ENCODE peak calls at places on chromosomes 3 and 15, in four cellular contexts. G is NT2/D1, Z is fibroblast of the conjunctiva, N is suprapubic skin. C is an unnamed sample.

GRCh38 chr3:58203541-58203940 is 7.2 kb downstream of the DNASE1L3 start:
- DNase-seq in G (no peak), Z (no peak), N (no peak), C (no peak)

GRCh38 chr15:20340331-20340811 is 201.2 kb downstream of the GOLGA6L6 start:
- DNase-seq in G (no peak), Z (no peak), N (peak), C (no peak)

GRCh38 chr3:197750863-197751737 is 1.4 kb downstream of the FYTTD1 start:
- DNase-seq in G (no peak), Z (peak), N (peak), C (peak)

GRCh38 chr3:178810173-178810572 is 261.4 kb downstream of the ZMAT3 start:
- DNase-seq in G (no peak), Z (no peak), N (no peak), C (no peak)

GRCh38 chr3:30607032-30607833 is 832 bp downstream of the TGFBR2 start:
- DNase-seq in G (peak), Z (no peak), N (peak), C (peak)

GRCh38 chr3:107954845-107955244 is 136.0 kb downstream of the CD47 start:
- DNase-seq in G (no peak), Z (no peak), N (no peak), C (peak)

GRCh38 chr3:27310693-27311092 is 58.5 kb downstream of the NEK10 start:
- DNase-seq in G (no peak), Z (no peak), N (no peak), C (no peak)

GRCh38 chr3:61417352-61417751 is 144.0 kb upstream of the PTPRG start:
- DNase-seq in G (no peak), Z (peak), N (no peak), C (no peak)

GRCh38 chr3:120824613-120825012 is 82.1 kb downstream of the GTF2E1 start:
- DNase-seq in G (no peak), Z (no peak), N (no peak), C (no peak)

GRCh38 chr3:127986803-127987202 is 65.4 kb upstream of the SEC61A1 start:
- DNase-seq in G (no peak), Z (no peak), N (no peak), C (no peak)

GRCh38 chr15:70321106-70321809 is 223.5 kb upstream of the TLE3 start:
- DNase-seq in G (no peak), Z (no peak), N (no peak), C (no peak)

GRCh38 chr3:194720048-194720447 is 34.4 kb downstream of the FAM43A start:
- DNase-seq in G (no peak), Z (no peak), N (no peak), C (no peak)

C was measured in HL-60.